ENCODE peak calls at places on chromosome X, in nine cellular contexts. Z is A549, H is IMR-90, F is BE2C, U is right lobe of liver, O is uterus, L is pancreas, S is PC-9, B is suprapubic skin. Q is an unnamed sample.

GRCh38 chrX:68018248-68019203 is 414.8 kb downstream of the OPHN1 start:
- DNase-seq in F (no peak), U (peak; percentile 61), Z (peak; percentile 37), L (no peak), B (no peak), H (peak; percentile 32), S (no peak), O (no peak), Q (no peak)

GRCh38 chrX:27890611-27891010 is 82.8 kb downstream of the MAGEB10 start:
- DNase-seq in Z (peak; percentile 53), S (peak; percentile 36), L (no peak), H (peak; percentile 82), B (no peak), U (no peak), O (no peak), F (no peak), Q (no peak)

GRCh38 chrX:11532291-11533075 is 133.2 kb downstream of the ARHGAP6 start:
- DNase-seq in H (peak; percentile 9), U (no peak), B (no peak), L (no peak), F (peak; percentile 3), S (no peak), O (peak; percentile 23), Z (peak; percentile 1), Q (no peak)

GRCh38 chrX:153582896-153583295 is 16.0 kb downstream of the CCNQ start:
- DNase-seq in Z (no peak), S (no peak), L (no peak), B (no peak), F (peak; percentile 66), H (peak; percentile 37), U (no peak), O (no peak), Q (peak; percentile 41)

GRCh38 chrX:72133851-72134546 is 2.3 kb upstream of the RTL5 start:
- DNase-seq in B (no peak), O (no peak), F (no peak), S (no peak), H (no peak), U (no peak), L (no peak), Z (no peak), Q (no peak)

GRCh38 chrX:152897216-152898144 is at the start of gene ZNF185:
- DNase-seq in Z (peak; percentile 50), L (peak; percentile 51), B (no peak), O (no peak), H (no peak), F (no peak), S (peak; percentile 81), U (peak; percentile 51), Q (no peak)

GRCh38 chrX:130716822-130717405 is 186.1 kb downstream of the ENOX2 start:
- DNase-seq in H (no peak), F (no peak), L (no peak), Z (no peak), S (no peak), O (no peak), B (no peak), U (no peak), Q (no peak)

GRCh38 chrX:39814391-39814790 is 283.4 kb downstream of the BCOR start:
- DNase-seq in L (no peak), B (no peak), U (no peak), S (no peak), H (peak; percentile 23), F (no peak), O (no peak), Z (peak; percentile 38), Q (peak; percentile 9)

GRCh38 chrX:133321441-133321840 is 93.8 kb downstream of the GPC4 start:
- DNase-seq in H (no peak), Z (no peak), L (no peak), B (no peak), O (no peak), S (no peak), F (no peak), U (no peak), Q (no peak)

GRCh38 chrX:51395807-51396728 is 63.4 kb downstream of the NUDT10 start:
- DNase-seq in Z (peak; percentile 11), H (no peak), B (no peak), U (peak; percentile 47), S (no peak), F (peak; percentile 35), O (peak; percentile 22), L (peak; percentile 21), Q (peak; percentile 75)

GRCh38 chrX:131225078-131225477 is 64.0 kb downstream of the IGSF1 start:
- DNase-seq in O (no peak), F (no peak), L (no peak), Z (no peak), B (no peak), S (no peak), H (no peak), U (no peak), Q (no peak)

GRCh38 chrX:124217289-124218251 is 114.9 kb upstream of the TEX13D start:
- DNase-seq in H (no peak), L (no peak), B (no peak), Z (no peak), S (no peak), O (no peak), F (no peak), U (no peak), Q (peak; percentile 80)

GRCh38 chrX:53481093-53481492 is 46.9 kb upstream of the HSD17B10 start:
- DNase-seq in H (no peak), B (no peak), Z (peak; percentile 17), F (peak; percentile 31), O (no peak), S (no peak), L (peak; percentile 15), U (no peak), Q (no peak)

GRCh38 chrX:155954793-155955192 is 42.7 kb upstream of the IL9R start:
- DNase-seq in Z (no peak), O (no peak), L (no peak), S (no peak), B (no peak), U (no peak), H (no peak), F (no peak), Q (no peak)

GRCh38 chrX:30513284-30513683 is 64.3 kb downstream of the TASL start:
- DNase-seq in S (no peak), Z (peak; percentile 16), H (no peak), O (no peak), U (no peak), L (no peak), B (no peak), F (no peak), Q (no peak)

GRCh38 chrX:92247076-92247475 is 467.9 kb downstream of the PCDH11X start:
- DNase-seq in B (no peak), H (peak; percentile 43), S (peak; percentile 33), O (no peak), L (no peak), F (no peak), Z (no peak), U (no peak), Q (no peak)

DNA sequence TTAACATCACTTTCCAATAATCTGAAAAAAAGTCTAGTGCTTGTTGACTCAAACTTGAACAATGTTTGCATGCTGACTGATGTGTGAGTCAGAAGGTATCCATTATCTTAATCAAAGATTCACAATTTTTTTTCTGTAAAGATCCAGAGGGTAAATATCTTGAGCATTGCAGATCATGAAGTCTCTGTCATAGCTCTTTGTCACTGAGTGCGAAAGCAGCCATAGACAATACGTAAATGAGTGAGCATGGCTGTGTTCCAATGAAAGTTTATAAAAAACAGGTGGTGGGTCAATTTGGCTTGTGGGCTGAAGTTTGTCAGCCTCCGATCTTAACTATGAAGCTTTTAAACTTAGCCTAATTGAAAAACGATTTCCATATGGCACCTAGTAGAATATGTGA is 37.7 kb downstream of the NHS start:
- DNase-seq in H (peak; percentile 87), B (no peak), O (no peak), U (no peak), Z (peak; percentile 63), F (no peak), S (peak; percentile 92), L (no peak), Q (no peak)
- H3K4me1 ChIP-seq in H (peaks cover 12% of the 10 kb centered on the region), B (peaks cover 21% of the 10 kb centered on the region), O (no peaks in the 10 kb centered on the region), U (no peaks in the 10 kb centered on the region), Z (peaks cover 68% of the 10 kb centered on the region), F (no peaks in the 10 kb centered on the region), S (peaks cover 48% of the 10 kb centered on the region), L (no peaks in the 10 kb centered on the region), Q (no peaks in the 10 kb centered on the region)

DNA sequence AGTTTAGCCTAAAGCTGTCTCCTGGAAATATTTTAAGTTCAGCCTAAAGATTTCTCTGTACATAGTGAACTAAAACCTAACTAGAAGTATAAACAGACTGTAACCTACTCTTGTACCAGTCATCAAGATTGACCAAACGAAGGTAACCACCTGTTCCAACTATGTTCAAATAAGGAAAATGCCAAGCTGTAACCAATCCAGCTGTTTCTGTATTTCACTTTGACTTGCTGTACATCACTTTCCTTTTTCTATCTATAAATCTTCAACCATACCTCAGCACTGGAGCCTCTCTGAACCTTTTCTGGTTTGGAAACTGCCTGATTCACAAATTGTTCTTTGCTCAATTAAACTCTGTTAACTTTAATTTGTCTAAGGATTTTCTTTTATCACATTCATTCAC is 3.1 kb upstream of the CYSLTR1 start:
- DNase-seq in L (no peak), F (no peak), O (no peak), B (no peak), H (no peak), U (no peak), S (no peak), Z (no peak), Q (no peak)
- H3K4me1 ChIP-seq in L (no peaks in the 10 kb centered on the region), F (no peaks in the 10 kb centered on the region), O (no peaks in the 10 kb centered on the region), B (peaks cover 4% of the 10 kb centered on the region), H (no peaks in the 10 kb centered on the region), U (no peaks in the 10 kb centered on the region), S (no peaks in the 10 kb centered on the region), Z (no peaks in the 10 kb centered on the region), Q (peaks cover 36% of the 10 kb centered on the region)

GRCh38 chrX:9604908-9605306 is 140.0 kb downstream of the TBL1X start:
- DNase-seq in L (no peak), H (no peak), S (no peak), U (no peak), B (no peak), O (no peak), Z (no peak), F (no peak), Q (no peak)

GRCh38 chrX:9606971-9607370 is 142.1 kb downstream of the TBL1X start:
- DNase-seq in H (no peak), Z (no peak), F (no peak), S (no peak), L (no peak), B (no peak), U (peak; percentile 67), O (no peak), Q (no peak)

GRCh38 chrX:9609987-9610386 is 145.1 kb downstream of the TBL1X start:
- DNase-seq in S (no peak), L (no peak), H (no peak), B (no peak), O (no peak), Z (no peak), F (no peak), U (no peak), Q (no peak)

GRCh38 chrX:9604111-9604907 is 139.5 kb downstream of the TBL1X start:
- DNase-seq in Z (no peak), O (peak; percentile 69), S (no peak), F (no peak), B (no peak), L (no peak), U (peak; percentile 86), H (no peak), Q (no peak)

GRCh38 chrX:9605484-9605883 is 140.6 kb downstream of the TBL1X start:
- DNase-seq in L (no peak), H (no peak), U (no peak), B (no peak), Z (no peak), F (no peak), O (no peak), S (no peak), Q (no peak)
- H3K4me1 ChIP-seq in L (no peaks in the 10 kb centered on the region), H (peaks cover 3% of the 10 kb centered on the region), U (no peaks in the 10 kb centered on the region), B (no peaks in the 10 kb centered on the region), Z (peaks cover under 1% of the 10 kb centered on the region), F (no peaks in the 10 kb centered on the region), O (no peaks in the 10 kb centered on the region), S (peaks cover 3% of the 10 kb centered on the region), Q (no peaks in the 10 kb centered on the region)

GRCh38 chrX:78957768-78958130 is 12.6 kb downstream of the P2RY10 start:
- DNase-seq in F (no peak), Z (no peak), O (no peak), U (no peak), S (no peak), H (no peak), B (no peak), L (no peak), Q (no peak)
- H3K4me1 ChIP-seq in F (no peaks in the 10 kb centered on the region), Z (no peaks in the 10 kb centered on the region), O (no peaks in the 10 kb centered on the region), U (no peaks in the 10 kb centered on the region), S (no peaks in the 10 kb centered on the region), H (no peaks in the 10 kb centered on the region), B (no peaks in the 10 kb centered on the region), L (no peaks in the 10 kb centered on the region), Q (peaks cover 49% of the 10 kb centered on the region)